ENCODE peak calls at places on chromosomes 4 and X, in seven cellular contexts. S, I, K, Y, R, T and H are unnamed samples.

GRCh38 chrX:115560978-115561604 is at the start of gene PLS3:
- DNase-seq in S (peak; percentile 77), I (peak; percentile 42), K (peak; percentile 89), Y (peak; percentile 82), R (peak; percentile 92), T (peak; percentile 89), H (peak; percentile 92)

GRCh38 chr4:142396279-142396678 is 449.8 kb downstream of the INPP4B start:
- DNase-seq in S (no peak), I (no peak), K (no peak), Y (no peak), R (no peak), T (no peak), H (no peak)

GRCh38 chr4:147094228-147094627 is 148.6 kb upstream of the TTC29 start:
- DNase-seq in S (no peak), I (no peak), K (no peak), Y (no peak), R (no peak), T (no peak), H (no peak)

GRCh38 chr4:82515705-82516104 is 46.1 kb downstream of the TMEM150C start:
- DNase-seq in S (no peak), I (no peak), K (no peak), Y (peak; percentile 36), R (peak; percentile 49), T (no peak), H (no peak)

GRCh38 chr4:135434936-135435335 is 1233.3 kb upstream of the PABPC4L start:
- DNase-seq in S (no peak), I (no peak), K (no peak), Y (no peak), R (no peak), T (no peak), H (no peak)

GRCh38 chrX:12026481-12026880 is 111.8 kb upstream of the FRMPD4 start:
- DNase-seq in S (no peak), I (no peak), K (no peak), Y (no peak), R (no peak), T (no peak), H (no peak)

GRCh38 chrX:69037786-69038185 is 127.5 kb downstream of the PJA1 start:
- DNase-seq in S (no peak), I (no peak), K (no peak), Y (no peak), R (no peak), T (no peak), H (no peak)

GRCh38 chr4:68375667-68376559 is 26.0 kb upstream of the YTHDC1 start:
- DNase-seq in S (peak; percentile 68), I (peak; percentile 39), K (peak; percentile 46), Y (no peak), R (no peak), T (peak; percentile 66), H (no peak)

GRCh38 chrX:79161655-79162054 is 17.2 kb downstream of the GPR174 start:
- DNase-seq in S (peak; percentile 50), I (no peak), K (no peak), Y (no peak), R (no peak), T (no peak), H (no peak)

GRCh38 chr4:55444822-55445221 is 49.1 kb downstream of the TMEM165 start:
- DNase-seq in S (no peak), I (no peak), K (no peak), Y (no peak), R (no peak), T (no peak), H (no peak)

GRCh38 chrX:120264315-120264714 is 13.7 kb downstream of the ZBTB33 start:
- DNase-seq in S (no peak), I (no peak), K (no peak), Y (no peak), R (no peak), T (no peak), H (no peak)

GRCh38 chrX:137034508-137034872 is 695 bp upstream of the GPR101 start:
- DNase-seq in S (no peak), I (no peak), K (no peak), Y (no peak), R (no peak), T (no peak), H (no peak)

GRCh38 chr4:159137176-159137575 is 34.3 kb downstream of the RAPGEF2 start:
- DNase-seq in S (peak; percentile 63), I (no peak), K (no peak), Y (no peak), R (no peak), T (no peak), H (no peak)

GRCh38 chr4:46370531-46370930 is 19.4 kb downstream of the GABRA2 start:
- DNase-seq in S (no peak), I (no peak), K (no peak), Y (no peak), R (no peak), T (no peak), H (no peak)

GRCh38 chrX:118347131-118347530 is 1.2 kb downstream of the WDR44 start:
- DNase-seq in S (no peak), I (no peak), K (no peak), Y (no peak), R (no peak), T (no peak), H (no peak)

GRCh38 chrX:136214551-136214950 is 36.6 kb downstream of the MAP7D3 start:
- DNase-seq in S (no peak), I (no peak), K (no peak), Y (no peak), R (no peak), T (no peak), H (no peak)

DNA sequence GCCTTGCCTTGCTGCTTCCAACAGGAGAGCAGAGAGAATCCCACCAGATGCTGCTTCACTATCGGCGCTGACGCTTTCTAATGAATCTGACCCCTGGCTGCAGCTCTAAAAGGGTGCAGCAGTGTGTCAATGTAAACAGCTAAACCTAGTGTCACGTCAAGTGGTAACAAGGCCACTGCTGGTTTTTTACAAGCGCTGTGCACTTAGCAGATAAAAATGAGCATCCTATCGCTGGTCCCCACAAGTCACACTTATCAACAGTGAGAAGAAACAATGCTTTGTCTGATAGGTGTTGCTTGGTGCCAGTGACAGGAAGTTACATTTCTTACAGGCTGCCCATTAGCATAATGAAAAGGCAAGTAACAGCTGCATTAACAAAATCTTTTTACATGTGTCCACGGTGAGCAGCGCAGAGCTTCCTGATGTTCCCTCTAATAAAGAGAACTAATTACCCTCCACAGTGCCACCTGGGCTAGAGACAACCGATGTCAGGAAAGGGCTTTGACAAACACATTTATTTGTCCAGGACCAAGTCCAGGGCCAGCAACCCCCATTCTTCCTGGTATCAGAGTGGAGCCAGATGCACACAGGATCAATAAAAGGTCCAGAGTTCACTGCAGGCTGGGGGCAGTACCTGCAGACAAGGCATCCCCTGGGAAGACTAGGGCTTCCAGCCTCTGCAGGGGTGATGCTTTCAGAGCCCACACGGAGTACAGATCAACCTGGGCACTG is 176.0 kb downstream of the MGST2 start:
- DNase-seq in S (peak; percentile 74), I (no peak), K (no peak), Y (no peak), R (no peak), T (no peak), H (no peak)
- TF ChIP-seq CTCF in S (no peak), I (no peak), K (no peak), Y (no peak), R (no peak), T (no peak), H (no peak)

GRCh38 chr4:170022211-170022610 is 4.0 kb downstream of the MFAP3L start:
- DNase-seq in S (no peak), I (no peak), K (no peak), Y (no peak), R (no peak), T (no peak), H (no peak)

GRCh38 chr4:170027181-170027829 is 1.1 kb upstream of the MFAP3L start:
- DNase-seq in S (peak; percentile 97), I (peak; percentile 89), K (peak; percentile 76), Y (peak; percentile 90), R (peak; percentile 95), T (peak; percentile 96), H (peak; percentile 97)

GRCh38 chr4:170030121-170030520 is 3.9 kb upstream of the MFAP3L start:
- DNase-seq in S (no peak), I (no peak), K (no peak), Y (no peak), R (no peak), T (no peak), H (no peak)

GRCh38 chr4:170025523-170026252 is 507 bp downstream of the MFAP3L start:
- DNase-seq in S (peak; percentile 47), I (no peak), K (peak; percentile 7), Y (no peak), R (no peak), T (no peak), H (peak; percentile 72)

DNA sequence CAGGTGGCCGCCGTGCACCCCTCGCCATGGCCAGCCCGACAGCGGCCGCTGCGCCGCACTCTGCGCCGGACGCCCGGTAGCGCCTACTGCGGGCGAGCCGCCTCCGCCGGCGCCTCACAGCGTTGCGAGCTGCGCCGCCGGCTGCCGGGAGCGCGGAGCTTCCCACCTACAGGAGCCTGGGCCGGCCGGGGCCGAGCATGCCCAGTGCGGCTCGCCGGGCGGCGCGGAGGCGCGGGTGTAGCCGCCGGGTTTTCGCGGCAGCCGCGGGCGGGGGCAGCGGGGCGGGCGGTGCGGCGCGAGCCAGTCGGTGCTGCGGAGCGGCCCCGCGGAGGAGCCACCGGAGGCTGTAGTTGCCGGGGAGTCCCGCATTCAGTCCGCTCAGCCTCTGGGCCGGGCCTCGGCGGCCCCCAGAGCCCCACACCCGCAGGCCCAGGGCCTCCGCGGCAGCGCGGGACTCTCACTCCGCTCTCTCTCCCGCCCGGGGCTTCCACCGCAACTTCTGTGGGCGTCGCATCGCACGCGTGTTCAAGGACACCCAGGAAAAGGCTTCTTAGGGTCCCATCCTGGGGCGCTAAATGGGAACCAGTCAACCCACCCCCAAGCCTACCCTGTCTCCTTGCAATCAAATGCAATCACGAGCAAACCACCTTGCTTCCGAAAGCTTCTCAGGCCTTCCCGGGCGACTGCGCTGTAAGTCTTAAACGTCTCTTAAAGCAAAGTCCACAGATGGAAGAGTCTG is at the start of gene MFAP3L:
- DNase-seq in S (peak; percentile 93), I (peak; percentile 93), K (peak; percentile 71), Y (peak; percentile 79), R (peak; percentile 90), T (peak; percentile 95), H (peak; percentile 92)
- TF ChIP-seq CTCF in S (no peak), I (no peak), K (no peak), Y (no peak), R (no peak), T (no peak), H (no peak)

DNA sequence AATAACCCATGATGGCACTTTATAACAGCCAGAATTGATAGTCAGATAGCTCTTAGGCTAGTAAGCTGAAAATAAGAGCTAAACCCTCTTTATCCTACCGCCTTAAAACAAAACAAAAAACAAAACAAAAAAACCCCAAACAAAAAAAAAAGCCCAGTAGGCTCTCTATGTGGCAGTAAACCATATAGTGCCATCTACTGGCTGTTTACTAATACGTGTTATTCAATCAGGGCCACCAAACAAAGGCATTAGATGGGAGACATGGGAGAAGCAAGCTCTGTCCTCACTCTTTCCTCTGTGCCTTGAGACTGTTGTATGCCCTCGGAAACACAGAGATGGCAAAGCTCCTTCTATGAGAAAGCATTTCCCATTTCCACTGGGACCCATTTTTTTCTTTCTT is 148.8 kb upstream of the MID1 start:
- DNase-seq in S (no peak), I (peak; percentile 14), K (peak; percentile 32), Y (no peak), R (no peak), T (no peak), H (no peak)
- TF ChIP-seq CTCF in S (no peak), I (no peak), K (peak; percentile 61), Y (no peak), R (peak; percentile 31), T (peak; percentile 42), H (no peak)

DNA sequence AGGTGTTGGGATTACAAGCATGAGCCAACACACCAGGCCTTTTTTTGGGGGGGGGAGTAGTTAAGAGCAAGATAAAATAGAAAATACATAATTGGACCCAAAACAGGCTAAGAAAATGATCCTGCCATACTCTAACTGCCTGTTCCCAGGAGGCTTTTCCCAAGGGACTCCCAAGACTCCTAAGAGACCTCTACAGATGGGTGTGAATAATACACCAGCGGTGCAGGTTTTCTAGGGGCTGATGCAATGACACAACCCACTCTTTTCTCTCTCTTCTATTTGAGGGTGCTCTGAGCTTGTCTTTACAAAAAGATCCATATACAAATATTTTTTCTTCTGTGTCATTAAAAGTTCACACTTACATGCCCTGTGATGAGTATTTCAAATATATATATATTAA is 116.9 kb downstream of the RASL11B start:
- DNase-seq in S (no peak), I (no peak), K (no peak), Y (no peak), R (no peak), T (no peak), H (no peak)
- TF ChIP-seq CTCF in S (no peak), I (no peak), K (no peak), Y (no peak), R (no peak), T (no peak), H (no peak)